ENCODE peak calls at places on chromosomes 3 and 15, in ten cellular contexts. Q is prostate gland, F is upper lobe of left lung, T is endodermal cell, H is bronchial epithelial cell, N is PC-3, W is fibroblast of pulmonary artery, B is heart right ventricle, C is hepatocyte, U is body of pancreas. I is an unnamed sample.

GRCh38 chr15:80234883-80235282 is 17.1 kb downstream of the CTXND1 start:
- DNase-seq in Q (no peak), F (no peak), T (peak; percentile 90), H (peak; percentile 31), N (peak; percentile 48), W (peak; percentile 50), B (no peak), C (no peak), U (peak; percentile 18), I (peak; percentile 6)

GRCh38 chr3:139203752-139204151 is 140.1 kb upstream of the MRPS22 start:
- DNase-seq in Q (no peak), F (no peak), T (no peak), H (no peak), N (no peak), W (no peak), B (no peak), C (no peak), U (no peak), I (no peak)

GRCh38 chr3:84836961-84837360 is 121.8 kb upstream of the CADM2 start:
- DNase-seq in Q (no peak), F (peak; percentile 82), T (peak; percentile 85), H (peak; percentile 9), N (peak; percentile 66), W (no peak), B (peak; percentile 4), C (peak; percentile 64), U (peak; percentile 66), I (no peak)

GRCh38 chr15:100211855-100212850 is 129.6 kb downstream of the ADAMTS17 start:
- DNase-seq in Q (no peak), F (no peak), T (no peak), H (peak; percentile 15), N (peak; percentile 32), W (peak; percentile 35), B (no peak), C (peak; percentile 82), U (no peak), I (no peak)

GRCh38 chr3:16427309-16427965 is 86.1 kb downstream of the RFTN1 start:
- DNase-seq in Q (no peak), F (peak; percentile 76), T (no peak), H (peak; percentile 63), N (peak; percentile 17), W (peak; percentile 97), B (peak; percentile 55), C (peak; percentile 50), U (no peak), I (peak; percentile 73)

GRCh38 chr3:24683511-24684384 is 189.1 kb upstream of the THRB start:
- DNase-seq in Q (peak; percentile 28), F (no peak), T (no peak), H (peak; percentile 62), N (peak; percentile 88), W (peak; percentile 82), B (peak; percentile 19), C (peak; percentile 82), U (peak; percentile 21), I (peak; percentile 56)

GRCh38 chr3:58004972-58005371 is 3.2 kb upstream of the FLNB start:
- DNase-seq in Q (no peak), F (no peak), T (no peak), H (peak; percentile 93), N (peak; percentile 91), W (no peak), B (no peak), C (no peak), U (no peak), I (no peak)

GRCh38 chr15:31405200-31405929 is 78.7 kb downstream of the KLF13 start:
- DNase-seq in Q (no peak), F (no peak), T (no peak), H (peak; percentile 50), N (peak; percentile 83), W (peak; percentile 37), B (no peak), C (no peak), U (no peak), I (no peak)

DNA sequence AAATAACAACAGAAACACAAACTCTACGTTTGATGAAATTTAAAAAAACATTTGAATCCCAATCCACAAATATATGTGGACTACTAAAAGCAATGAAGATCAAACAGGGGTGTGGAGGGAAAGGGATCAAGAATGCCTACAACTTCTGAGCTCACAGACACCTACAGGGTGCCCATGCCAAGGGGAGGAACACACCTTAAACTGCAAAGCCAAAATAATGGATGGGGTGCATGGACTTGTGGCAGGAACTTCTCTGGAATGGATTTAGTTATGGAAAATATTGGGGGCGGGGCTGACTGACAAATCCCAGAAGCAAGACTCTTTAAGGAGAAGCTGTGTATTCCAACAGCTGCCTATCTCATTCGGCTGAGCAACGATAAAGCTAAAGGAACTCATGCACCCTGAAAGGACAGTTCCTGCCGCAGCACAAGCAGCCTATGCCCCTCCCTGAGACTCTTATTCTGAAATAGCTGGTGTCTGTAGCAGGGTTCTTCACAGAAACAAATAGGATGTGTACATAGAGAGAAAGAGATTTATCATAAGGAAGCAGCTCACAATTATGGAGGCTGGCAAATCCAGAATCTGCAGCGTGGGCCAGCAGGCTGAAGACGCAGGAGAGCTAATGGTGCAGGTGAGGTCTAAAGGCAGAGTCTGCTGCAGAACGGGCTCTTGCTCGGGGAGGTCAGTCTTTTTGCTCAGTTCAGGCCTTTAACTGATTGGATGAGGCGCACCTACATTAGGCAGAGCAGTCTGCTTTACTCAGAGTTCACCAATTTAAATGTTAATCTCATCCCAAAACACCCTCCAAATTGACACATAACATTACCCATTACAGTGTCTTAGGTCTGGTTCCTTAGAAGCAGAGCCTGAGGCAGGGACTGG is 24.5 kb upstream of the PLA2G4D start:
- DNase-seq in Q (no peak), F (no peak), T (no peak), H (peak; percentile 58), N (peak; percentile 48), W (no peak), B (no peak), C (peak; percentile 49), U (no peak), I (no peak)
- H3K4me3 ChIP-seq in Q (peak overlapping the region; percentile 3), F (no peak overlapping the region), T (no peak overlapping the region), H (no peak overlapping the region), N (peak overlapping the region; percentile 41), W (no peak overlapping the region), B (no peak overlapping the region), C (no peak overlapping the region), U (no peak overlapping the region), I (no peak overlapping the region)

DNA sequence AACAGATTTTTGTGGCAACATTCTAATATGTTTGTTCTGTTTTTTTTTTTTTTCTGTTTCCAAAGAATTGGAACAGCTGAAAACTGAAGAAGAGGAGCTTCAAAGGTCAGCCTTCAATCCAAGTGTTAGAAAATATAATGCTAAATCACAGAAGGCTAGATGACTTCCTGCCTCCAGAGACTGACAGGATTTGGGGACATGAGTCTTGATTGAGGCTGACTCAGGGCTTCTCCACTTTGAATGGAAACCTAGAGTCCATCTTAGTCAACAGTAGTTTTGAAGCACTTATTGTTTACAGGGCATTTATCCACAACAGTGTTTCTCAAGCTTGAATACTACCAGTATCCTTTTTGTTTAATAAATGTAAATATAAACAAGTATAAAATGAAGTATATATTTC is 44.5 kb upstream of the RAD51 start:
- DNase-seq in Q (no peak), F (no peak), T (no peak), H (no peak), N (no peak), W (no peak), B (no peak), C (no peak), U (no peak), I (no peak)
- TF ChIP-seq CTCF in Q (no peak), F (no peak), T (no peak), H (no peak), N (no peak), W (no peak), B (no peak), C (no peak), U (no peak), I (no peak)

GRCh38 chr3:49840371-49840770 is 16.0 kb downstream of the TRAIP start:
- DNase-seq in Q (no peak), F (no peak), T (no peak), H (no peak), N (no peak), W (peak; percentile 8), B (peak; percentile 13), C (no peak), U (no peak), I (no peak)

GRCh38 chr3:49841126-49841525 is 15.2 kb downstream of the TRAIP start:
- DNase-seq in Q (no peak), F (no peak), T (peak; percentile 80), H (peak; percentile 32), N (peak; percentile 38), W (peak; percentile 44), B (no peak), C (peak; percentile 8), U (no peak), I (no peak)

GRCh38 chr3:49842843-49843242 is 13.5 kb downstream of the TRAIP start:
- DNase-seq in Q (no peak), F (no peak), T (no peak), H (no peak), N (no peak), W (no peak), B (no peak), C (peak; percentile 3), U (no peak), I (no peak)

GRCh38 chr3:49841806-49842205 is 14.6 kb downstream of the TRAIP start:
- DNase-seq in Q (no peak), F (no peak), T (no peak), H (no peak), N (no peak), W (no peak), B (no peak), C (no peak), U (no peak), I (no peak)

DNA sequence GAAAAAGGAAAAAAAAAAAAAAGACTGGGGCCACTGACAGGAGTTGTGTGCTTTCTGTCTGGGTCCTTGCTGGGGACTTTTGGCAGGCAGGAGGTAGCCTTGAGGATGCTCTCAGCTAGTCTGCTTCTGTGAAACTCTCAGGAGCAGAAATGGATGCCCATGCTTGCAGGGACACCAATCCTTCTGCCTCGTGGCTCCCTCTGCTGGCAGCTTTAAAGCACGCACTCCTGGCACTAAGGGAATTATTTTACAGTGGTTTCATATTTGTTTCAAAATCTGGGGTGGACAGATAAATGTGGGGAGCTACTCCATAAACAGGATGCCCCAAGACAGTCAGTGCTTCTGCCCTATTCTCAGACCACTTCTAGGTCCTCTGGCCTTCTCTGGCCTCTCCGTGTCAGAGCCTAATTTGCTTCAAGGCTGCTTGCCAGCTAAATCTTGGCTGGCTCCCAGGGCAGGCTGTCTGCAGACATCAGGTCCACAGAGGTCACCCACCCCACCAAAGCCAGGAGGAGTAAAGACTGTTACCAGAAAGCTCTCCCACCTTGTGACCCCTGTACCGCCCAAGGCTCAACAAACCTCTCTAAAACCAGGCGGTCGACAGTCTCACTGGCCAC is 17.1 kb downstream of the TRAIP start:
- DNase-seq in Q (peak; percentile 72), F (peak; percentile 83), T (peak; percentile 86), H (peak; percentile 63), N (peak; percentile 83), W (peak; percentile 90), B (peak; percentile 84), C (peak; percentile 91), U (peak; percentile 80), I (peak; percentile 66)
- H3K4me3 ChIP-seq in Q (no peak overlapping the region), F (no peak overlapping the region), T (no peak overlapping the region), H (no peak overlapping the region), N (no peak overlapping the region), W (no peak overlapping the region), B (no peak overlapping the region), C (no peak overlapping the region), U (no peak overlapping the region), I (no peak overlapping the region)

GRCh38 chr3:179745109-179745508 is 92.3 kb downstream of the USP13 start:
- DNase-seq in Q (no peak), F (no peak), T (no peak), H (no peak), N (no peak), W (no peak), B (no peak), C (no peak), U (no peak), I (no peak)

DNA sequence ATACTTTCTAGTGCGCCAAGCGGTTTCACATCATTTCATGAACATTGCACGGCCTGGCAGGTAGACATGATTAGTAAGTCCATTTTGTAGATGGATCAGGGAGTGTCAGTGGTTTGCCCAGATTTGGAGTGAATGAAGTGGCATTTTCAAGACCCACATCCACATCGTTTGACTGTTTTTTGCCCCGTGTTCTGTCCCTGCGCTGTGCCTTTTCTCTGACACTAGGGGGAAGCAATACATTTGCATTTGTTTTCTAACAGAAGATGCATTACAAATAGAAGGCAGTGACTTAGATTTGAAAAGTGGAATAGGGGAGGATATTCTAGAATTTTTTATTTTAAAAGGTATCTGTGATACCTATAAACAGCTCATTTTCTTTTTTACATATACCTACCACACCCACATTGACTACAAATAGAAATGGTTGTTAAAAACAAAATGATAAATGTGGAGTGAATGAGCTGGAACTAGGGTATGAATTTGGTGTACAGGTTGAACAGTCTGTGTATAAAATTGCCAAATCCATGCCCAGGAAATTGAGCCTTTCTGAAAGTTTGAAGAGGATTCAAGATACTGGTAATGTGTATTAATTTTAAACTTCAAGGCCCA is 98.0 kb downstream of the USP13 start:
- DNase-seq in Q (no peak), F (no peak), T (no peak), H (peak; percentile 21), N (peak; percentile 60), W (peak; percentile 48), B (no peak), C (peak; percentile 28), U (no peak), I (no peak)
- TF ChIP-seq CTCF in Q (no peak), F (peak; percentile 22), T (peak; percentile 76), H (peak; percentile 59), N (peak; percentile 83), W (peak; percentile 79), B (peak; percentile 16), C (peak; percentile 54), U (peak; percentile 52), I (peak; percentile 66)

I was measured in HFF-Myc.